ENCODE peak calls at places on chromosomes 3 and 15, in seven cellular contexts. N is GM23338, X is H1, E is HepG2, B is spleen, D is stomach, M is HCT116. P is an unnamed sample.

GRCh38 chr15:30953731-30954378 is 37.6 kb downstream of the MTMR10 start:
- DNase-seq in D (no peak), B (peak; percentile 77), E (no peak), N (no peak), M (peak; percentile 71), X (peak; percentile 15), P (no peak)

GRCh38 chr3:194939949-194940770 is 254.5 kb downstream of the FAM43A start:
- DNase-seq in E (no peak), N (no peak), M (no peak), D (no peak), B (no peak), X (no peak), P (no peak)

GRCh38 chr15:89399390-89400120 is 64.9 kb upstream of the POLG start:
- DNase-seq in N (peak; percentile 74), X (no peak), E (no peak), B (peak; percentile 83), D (no peak), M (no peak), P (no peak)

GRCh38 chr3:124879395-124879723 is 7.8 kb downstream of the ITGB5 start:
- DNase-seq in X (no peak), M (no peak), E (no peak), N (no peak), B (no peak), D (no peak), P (no peak)

GRCh38 chr15:65374831-65375401 is 2.9 kb downstream of the IGDCC3 start:
- DNase-seq in D (no peak), E (no peak), N (no peak), M (no peak), X (no peak), B (peak; percentile 42), P (peak; percentile 40)

GRCh38 chr15:89138999-89139612 is 50.9 kb downstream of the ABHD2 start:
- DNase-seq in X (no peak), E (peak; percentile 47), M (no peak), N (no peak), D (no peak), B (no peak), P (no peak)

GRCh38 chr3:57518276-57518914 is 25.7 kb downstream of the DNAH12 start:
- DNase-seq in M (peak; percentile 1), N (no peak), D (no peak), E (no peak), B (no peak), X (no peak), P (no peak)

GRCh38 chr3:197518794-197519451 is 36.8 kb downstream of the BDH1 start:
- DNase-seq in B (no peak), M (no peak), E (no peak), X (no peak), D (no peak), N (no peak), P (no peak)

GRCh38 chr15:70752142-70752754 is 11.1 kb downstream of the UACA start:
- DNase-seq in M (no peak), D (no peak), N (no peak), B (no peak), E (no peak), X (no peak), P (no peak)

GRCh38 chr3:105913616-105914015 is 44.8 kb upstream of the CBLB start:
- DNase-seq in N (no peak), B (no peak), E (no peak), X (no peak), M (no peak), D (no peak), P (no peak)

GRCh38 chr15:72964542-72964941 is 87.7 kb upstream of the NEO1 start:
- DNase-seq in X (no peak), B (no peak), N (no peak), D (no peak), M (no peak), E (no peak), P (no peak)

GRCh38 chr3:140334105-140334504 is 343.8 kb upstream of the TRIM42 start:
- DNase-seq in M (no peak), B (no peak), E (no peak), D (no peak), X (no peak), N (no peak), P (no peak)

DNA sequence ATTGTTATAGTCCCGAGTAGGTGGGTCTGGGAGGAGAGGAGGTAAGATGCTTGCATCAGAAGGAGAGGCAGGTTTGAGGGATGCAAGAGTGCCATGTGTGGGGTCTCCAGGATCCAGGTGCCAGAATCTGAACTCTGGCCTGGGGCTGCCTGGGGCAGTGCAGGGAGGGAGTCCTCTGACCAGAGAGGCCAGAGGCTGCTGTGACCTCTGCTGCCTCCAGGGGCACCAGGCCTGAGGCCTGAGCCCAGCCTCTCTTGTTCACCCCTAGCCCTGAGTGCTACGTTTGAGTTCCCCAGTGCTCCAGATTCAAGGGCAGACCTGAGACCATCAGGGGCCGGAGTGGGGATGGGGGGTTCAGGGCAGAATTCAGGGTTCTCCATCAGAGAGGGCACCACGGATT is 7.4 kb downstream of the SLC38A3 start:
- DNase-seq in X (no peak), M (no peak), B (no peak), E (no peak), N (peak; percentile 48), D (no peak), P (no peak)
- TF ChIP-seq CTCF in X (peak; percentile 40), M (peak; percentile 7), B (no peak), E (peak; percentile 39), N (peak; percentile 21), D (no peak), P (no peak)

DNA sequence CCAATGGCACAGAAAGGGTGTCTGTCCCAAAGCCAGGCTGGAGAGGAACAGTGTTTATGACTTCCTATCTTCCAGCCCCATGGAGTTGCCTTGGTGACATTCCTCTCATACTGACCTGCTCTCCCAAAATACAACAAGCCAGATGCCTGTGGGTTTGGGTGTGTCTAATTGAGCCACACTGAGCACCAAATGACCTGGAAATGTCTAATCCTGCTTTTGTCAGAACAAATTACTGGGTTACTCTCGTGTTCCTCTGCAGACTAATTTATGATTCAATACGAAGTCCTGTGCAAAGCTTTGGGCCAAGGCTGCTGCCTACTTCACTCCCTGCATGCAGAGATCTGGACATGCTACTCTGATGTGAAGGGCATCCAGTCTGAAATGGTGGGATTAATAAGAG is 98.1 kb upstream of the STRIT1 start:
- DNase-seq in E (no peak), X (no peak), N (peak; percentile 7), D (no peak), M (peak; percentile 23), B (no peak), P (no peak)
- TF ChIP-seq POLR2AphosphoS5 in E (no peak), X (no peak), N (no peak), D (no peak), M (no peak), B (no peak), P (no peak)

GRCh38 chr15:39594056-39594763 is 13.3 kb downstream of the THBS1 start:
- DNase-seq in M (no peak), E (no peak), B (no peak), N (no peak), D (no peak), X (no peak), P (no peak)
- TF ChIP-seq CTCF in M (no peak), E (no peak), B (no peak), N (no peak), D (no peak), X (no peak), P (no peak)

GRCh38 chr3:109278141-109278540 is 38.2 kb downstream of the DPPA2 start:
- DNase-seq in D (no peak), B (no peak), M (no peak), X (no peak), N (no peak), E (no peak), P (no peak)

GRCh38 chr3:109270779-109271178 is 45.5 kb downstream of the DPPA2 start:
- DNase-seq in D (no peak), B (no peak), M (no peak), X (no peak), E (no peak), N (no peak), P (no peak)

GRCh38 chr3:109278546-109278945 is 37.8 kb downstream of the DPPA2 start:
- DNase-seq in D (no peak), B (no peak), N (no peak), M (no peak), X (no peak), E (no peak), P (no peak)

GRCh38 chr3:109275702-109276293 is 40.5 kb downstream of the DPPA2 start:
- DNase-seq in E (peak; percentile 42), M (peak; percentile 44), D (peak; percentile 28), N (peak; percentile 85), B (no peak), X (peak; percentile 3), P (no peak)
- TF ChIP-seq POLR2AphosphoS5 in E (no peak), M (no peak), D (no peak), N (no peak), B (no peak), X (no peak), P (no peak)